ENCODE peak calls at places on chromosome 21, in five cellular contexts. O is colonic mucosa, S is sigmoid colon, N is Peyer's patch, G is spleen. T is an unnamed sample.

GRCh38 chr21:26849428-26850115 is 4.4 kb upstream of the ADAMTS1 start:
- DNase-seq in O (no peak), S (no peak), N (no peak), G (no peak), T (no peak)

GRCh38 chr21:45975017-45975595 is 6.5 kb upstream of the COL6A1 start:
- DNase-seq in O (no peak), S (peak; percentile 95), N (peak; percentile 63), G (peak; percentile 77), T (no peak)

GRCh38 chr21:36073181-36073580 is 3.4 kb downstream of the CBR1 start:
- DNase-seq in O (no peak), S (no peak), N (no peak), G (no peak), T (no peak)

GRCh38 chr21:27741736-27742135 is 774.8 kb upstream of the ADAMTS5 start:
- DNase-seq in O (no peak), S (no peak), N (no peak), G (no peak), T (no peak)

GRCh38 chr21:34822957-34823356 is 154.2 kb downstream of the CLIC6 start:
- DNase-seq in O (peak; percentile 12), S (no peak), N (peak; percentile 64), G (no peak), T (no peak)

GRCh38 chr21:35779690-35780570 is 280.4 kb downstream of the SETD4 start:
- DNase-seq in O (no peak), S (no peak), N (no peak), G (no peak), T (no peak)

GRCh38 chr21:35738342-35738961 is 321.9 kb downstream of the SETD4 start:
- DNase-seq in O (no peak), S (no peak), N (no peak), G (no peak), T (no peak)

GRCh38 chr21:23874271-23874670 is 1733.0 kb downstream of the MRPL39 start:
- DNase-seq in O (no peak), S (no peak), N (no peak), G (no peak), T (no peak)

GRCh38 chr21:46093668-46094400 is 4.1 kb upstream of the COL6A2 start:
- DNase-seq in O (no peak), S (peak; percentile 67), N (peak; percentile 43), G (peak; percentile 76), T (no peak)

GRCh38 chr21:45538381-45539045 is 3.7 kb downstream of the SLC19A1 start:
- DNase-seq in O (no peak), S (peak; percentile 62), N (no peak), G (peak; percentile 77), T (no peak)

GRCh38 chr21:10430007-10430406 is 91.4 kb upstream of the TPTE start:
- DNase-seq in O (no peak), S (no peak), N (no peak), G (no peak), T (no peak)

GRCh38 chr21:33924766-33925100 is 9.1 kb upstream of the ATP5PO start:
- DNase-seq in O (peak; percentile 43), S (no peak), N (no peak), G (no peak), T (no peak)

GRCh38 chr21:26003428-26003827 is 167.1 kb downstream of the APP start:
- DNase-seq in O (no peak), S (no peak), N (no peak), G (no peak), T (no peak)

GRCh38 chr21:46159841-46160562 is 4.6 kb upstream of the FTCD start:
- DNase-seq in O (peak; percentile 11), S (peak; percentile 51), N (peak; percentile 26), G (no peak), T (no peak)

GRCh38 chr21:42236014-42236413 is 17.1 kb downstream of the ABCG1 start:
- DNase-seq in O (no peak), S (no peak), N (no peak), G (peak; percentile 89), T (no peak)
- H3K4me1 ChIP-seq in O (peaks cover 26% of the 10 kb centered on the region), S (peaks cover 61% of the 10 kb centered on the region), N (peaks cover 63% of the 10 kb centered on the region), G (peaks cover 100% of the 10 kb centered on the region), T (peaks cover 90% of the 10 kb centered on the region)

DNA sequence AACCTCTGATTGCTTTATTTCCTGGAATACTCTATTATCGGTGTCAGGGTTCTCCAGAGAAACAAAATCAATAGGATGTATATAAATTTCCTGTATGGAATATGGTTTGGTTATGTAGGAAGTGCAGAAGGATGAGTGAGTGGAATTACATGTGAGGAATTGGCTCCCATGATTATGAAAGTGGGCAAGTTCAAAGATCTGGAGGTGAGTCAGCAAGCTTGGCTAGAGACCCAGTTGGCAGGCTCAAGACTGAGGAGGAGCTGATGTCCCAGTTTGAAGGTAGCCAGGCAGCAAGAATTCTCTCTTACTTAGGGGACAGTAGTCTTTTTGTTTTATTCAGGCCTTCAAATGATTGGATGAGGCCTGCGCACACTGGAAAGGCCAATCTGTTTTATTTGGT is 57.5 kb downstream of the MAP3K7CL start:
- DNase-seq in O (no peak), S (peak; percentile 86), N (peak; percentile 67), G (no peak), T (no peak)
- H3K4me1 ChIP-seq in O (no peaks in the 10 kb centered on the region), S (peaks cover 21% of the 10 kb centered on the region), N (peaks cover 19% of the 10 kb centered on the region), G (peaks cover 43% of the 10 kb centered on the region), T (no peaks in the 10 kb centered on the region)

DNA sequence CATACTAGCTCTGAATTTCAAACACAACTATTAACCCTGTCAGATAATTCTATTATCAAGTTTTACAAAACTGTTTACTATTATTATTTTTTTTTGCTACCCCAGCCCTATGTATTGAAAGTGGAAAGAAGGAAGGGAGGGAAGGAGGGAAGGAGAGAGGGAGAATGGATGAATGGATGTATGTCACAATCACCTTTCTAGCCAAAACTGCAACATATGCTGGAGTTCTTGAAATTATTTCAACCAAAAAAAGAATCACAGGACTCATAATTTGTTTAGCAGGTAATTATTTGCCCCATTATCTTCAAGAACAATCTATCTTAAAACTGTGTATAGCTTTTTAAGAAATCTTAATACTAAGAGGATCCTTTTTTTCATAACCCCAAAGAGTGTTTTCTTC is 5.4 kb downstream of the NRIP1 start:
- DNase-seq in O (no peak), S (no peak), N (no peak), G (no peak), T (no peak)
- H3K4me1 ChIP-seq in O (peaks cover 10% of the 10 kb centered on the region), S (peaks cover 77% of the 10 kb centered on the region), N (peaks cover 67% of the 10 kb centered on the region), G (peaks cover 97% of the 10 kb centered on the region), T (peaks cover 30% of the 10 kb centered on the region)

GRCh38 chr21:30129246-30129645 is 37.4 kb downstream of the CLDN17 start:
- DNase-seq in O (no peak), S (no peak), N (no peak), G (no peak), T (no peak)

GRCh38 chr21:30126575-30126974 is 40.0 kb downstream of the CLDN17 start:
- DNase-seq in O (no peak), S (no peak), N (no peak), G (no peak), T (no peak)
- H3K4me1 ChIP-seq in O (no peaks in the 10 kb centered on the region), S (no peaks in the 10 kb centered on the region), N (no peaks in the 10 kb centered on the region), G (no peaks in the 10 kb centered on the region), T (no peaks in the 10 kb centered on the region)

DNA sequence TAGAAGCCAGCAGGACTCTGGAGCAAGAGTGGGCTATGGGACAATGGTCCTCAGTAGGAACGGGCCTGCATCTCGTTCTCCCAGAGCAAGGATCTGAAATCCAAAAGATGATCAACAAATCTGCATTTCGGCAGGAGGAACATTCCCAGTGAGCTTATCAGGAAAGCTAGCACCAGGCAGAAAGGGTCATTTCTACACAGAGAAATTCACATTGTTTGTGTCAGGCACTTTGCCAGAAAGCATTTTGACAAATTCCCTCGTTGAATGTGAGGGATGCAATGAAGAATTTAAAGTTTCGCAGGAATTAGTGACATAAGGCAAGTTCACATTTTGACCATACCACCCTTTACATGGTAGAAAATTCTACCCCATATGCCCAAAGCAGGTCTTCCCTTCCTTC is 31.6 kb upstream of the ETS2 start:
- DNase-seq in O (no peak), S (no peak), N (no peak), G (no peak), T (no peak)
- H3K4me1 ChIP-seq in O (no peaks in the 10 kb centered on the region), S (peaks cover 19% of the 10 kb centered on the region), N (peaks cover 13% of the 10 kb centered on the region), G (peaks cover 15% of the 10 kb centered on the region), T (peaks cover 11% of the 10 kb centered on the region)

DNA sequence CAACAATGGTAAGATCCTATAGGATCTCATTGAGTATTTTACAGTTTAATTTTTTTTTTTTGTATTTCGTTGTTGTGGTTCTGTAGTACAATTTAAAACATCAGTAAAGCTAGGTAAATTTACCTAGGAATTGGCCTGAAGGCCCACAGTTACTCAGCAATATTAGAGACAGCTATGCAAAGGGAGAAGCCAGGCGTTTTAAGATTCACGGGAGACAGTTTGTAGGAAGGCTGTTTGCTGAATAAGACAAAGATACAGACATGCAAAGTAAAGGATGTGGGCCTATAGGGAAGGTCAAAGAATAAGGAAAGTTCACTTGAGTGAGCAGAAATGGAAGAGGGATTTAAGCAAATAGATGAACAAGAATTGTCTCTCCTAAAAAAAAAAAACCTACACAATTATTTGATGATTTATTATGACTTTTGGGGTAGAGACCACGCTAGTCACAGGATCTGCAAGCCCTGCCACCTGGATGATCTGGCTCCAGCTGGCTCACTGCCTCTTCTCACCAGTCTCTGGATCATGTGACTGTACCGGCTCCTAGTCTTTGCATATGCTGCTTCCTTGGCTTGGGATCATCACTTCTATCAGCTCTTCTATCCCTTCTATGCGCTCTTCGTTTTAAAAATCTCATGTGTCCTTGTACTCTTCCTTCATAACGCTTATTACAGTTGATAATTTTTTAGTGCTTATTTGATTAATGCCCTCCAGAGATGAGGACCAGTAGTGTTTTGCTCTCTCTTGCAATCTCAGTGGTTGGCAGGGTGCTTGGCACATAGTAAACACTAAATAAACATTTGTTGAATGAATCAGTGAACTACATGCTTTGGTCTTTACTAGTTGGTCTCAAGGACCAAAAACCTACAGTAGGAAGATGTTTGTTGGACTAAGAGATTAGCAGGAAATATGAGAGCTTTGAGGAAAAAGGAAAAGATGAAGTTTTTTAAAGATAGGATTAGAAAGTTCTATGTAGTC is 14.1 kb downstream of the DYRK1A start:
- DNase-seq in O (peak; percentile 34), S (no peak), N (no peak), G (no peak), T (no peak)
- H3K4me1 ChIP-seq in O (peaks cover 3% of the 10 kb centered on the region), S (peaks cover 81% of the 10 kb centered on the region), N (peaks cover 70% of the 10 kb centered on the region), G (peaks cover 100% of the 10 kb centered on the region), T (peaks cover 92% of the 10 kb centered on the region)

GRCh38 chr21:42459583-42460215 is 36.3 kb downstream of the RSPH1 start:
- DNase-seq in O (no peak), S (no peak), N (peak; percentile 39), G (peak; percentile 51), T (no peak)
- H3K4me1 ChIP-seq in O (peaks cover 28% of the 10 kb centered on the region), S (no peaks in the 10 kb centered on the region), N (peaks cover 59% of the 10 kb centered on the region), G (peaks cover 59% of the 10 kb centered on the region), T (peaks cover 60% of the 10 kb centered on the region)

GRCh38 chr21:32474179-32475059 is 61.9 kb downstream of the EVA1C start:
- DNase-seq in O (no peak), S (no peak), N (no peak), G (peak; percentile 15), T (no peak)

GRCh38 chr21:32475162-32475812 is 62.8 kb downstream of the EVA1C start:
- DNase-seq in O (no peak), S (no peak), N (no peak), G (no peak), T (no peak)

GRCh38 chr21:32480381-32480780 is 67.9 kb downstream of the EVA1C start:
- DNase-seq in O (no peak), S (no peak), N (no peak), G (no peak), T (no peak)

GRCh38 chr21:32476661-32477423 is 64.3 kb downstream of the EVA1C start:
- DNase-seq in O (no peak), S (no peak), N (no peak), G (peak; percentile 47), T (no peak)

DNA sequence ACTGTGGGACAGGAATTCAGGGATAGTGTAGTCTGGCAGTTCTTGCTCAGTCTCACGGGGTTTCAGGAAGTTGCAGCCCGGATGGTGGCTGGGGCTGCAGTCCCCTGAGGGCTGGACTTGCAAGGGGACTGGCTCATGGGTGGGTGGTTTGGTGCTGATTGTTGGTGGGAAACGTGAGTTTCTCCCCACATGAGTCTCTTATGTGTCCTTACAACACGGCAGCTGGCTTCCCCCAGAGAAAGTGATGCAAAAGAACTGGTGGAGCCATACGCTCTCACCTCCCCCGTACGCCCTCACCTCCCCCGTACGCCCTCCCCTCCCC is 64.9 kb downstream of the EVA1C start:
- DNase-seq in O (no peak), S (no peak), N (no peak), G (peak; percentile 35), T (no peak)
- H3K4me1 ChIP-seq in O (peaks cover 8% of the 10 kb centered on the region), S (peaks cover 9% of the 10 kb centered on the region), N (peaks cover 10% of the 10 kb centered on the region), G (peaks cover 7% of the 10 kb centered on the region), T (no peaks in the 10 kb centered on the region)

T was measured in CD8-positive, alpha-beta memory T cell.